ENCODE peak calls at places on chromosomes 11 and 22, in four cellular contexts. One of them, this sample, is unnamed. For H3K4me1, the result is how much of the 10 kb centered on the place peaks cover.

GRCh38 chr11:46808804-46809431 is 37.2 kb downstream of the CKAP5 start:
- DNase-seq in psoas muscle: no peak
- DNase-seq in hepatocyte: peak
- DNase-seq in heart left ventricle: no peak
- DNase-seq in this sample: no peak

GRCh38 chr11:69938206-69938605 is 119.0 kb upstream of the FGF3 start:
- DNase-seq in psoas muscle: no peak
- DNase-seq in hepatocyte: no peak
- DNase-seq in heart left ventricle: no peak
- DNase-seq in this sample: no peak

GRCh38 chr22:23383491-23384450 is 196.3 kb downstream of the IGLL1 start:
- DNase-seq in psoas muscle: no peak
- DNase-seq in hepatocyte: peak
- DNase-seq in heart left ventricle: no peak
- DNase-seq in this sample: peak

GRCh38 chr22:33539902-33540751 is 380.1 kb downstream of the LARGE1 start:
- DNase-seq in psoas muscle: peak
- DNase-seq in hepatocyte: peak
- DNase-seq in heart left ventricle: peak
- DNase-seq in this sample: no peak

GRCh38 chr22:46802608-46803027 is 40.2 kb downstream of the TBC1D22A start:
- DNase-seq in psoas muscle: no peak
- DNase-seq in hepatocyte: no peak
- DNase-seq in heart left ventricle: no peak
- DNase-seq in this sample: no peak

GRCh38 chr22:18057568-18058209 is 20.1 kb upstream of the PEX26 start:
- DNase-seq in psoas muscle: peak
- DNase-seq in hepatocyte: peak
- DNase-seq in heart left ventricle: peak
- DNase-seq in this sample: peak

GRCh38 chr11:126282361-126282741 is 542 bp upstream of the TIRAP start:
- DNase-seq in psoas muscle: peak
- DNase-seq in hepatocyte: peak
- DNase-seq in heart left ventricle: peak
- DNase-seq in this sample: no peak

GRCh38 chr11:94563176-94563847 is 3.9 kb upstream of the PIWIL4 start:
- DNase-seq in psoas muscle: no peak
- DNase-seq in hepatocyte: no peak
- DNase-seq in heart left ventricle: no peak
- DNase-seq in this sample: no peak

GRCh38 chr11:123185326-123185725 is 9.7 kb downstream of the CLMP start:
- DNase-seq in psoas muscle: no peak
- DNase-seq in hepatocyte: no peak
- DNase-seq in heart left ventricle: no peak
- DNase-seq in this sample: no peak

GRCh38 chr22:28977481-28977971 is 84.1 kb downstream of the C22orf31 start:
- DNase-seq in psoas muscle: no peak
- DNase-seq in hepatocyte: no peak
- DNase-seq in heart left ventricle: no peak
- DNase-seq in this sample: no peak

DNA sequence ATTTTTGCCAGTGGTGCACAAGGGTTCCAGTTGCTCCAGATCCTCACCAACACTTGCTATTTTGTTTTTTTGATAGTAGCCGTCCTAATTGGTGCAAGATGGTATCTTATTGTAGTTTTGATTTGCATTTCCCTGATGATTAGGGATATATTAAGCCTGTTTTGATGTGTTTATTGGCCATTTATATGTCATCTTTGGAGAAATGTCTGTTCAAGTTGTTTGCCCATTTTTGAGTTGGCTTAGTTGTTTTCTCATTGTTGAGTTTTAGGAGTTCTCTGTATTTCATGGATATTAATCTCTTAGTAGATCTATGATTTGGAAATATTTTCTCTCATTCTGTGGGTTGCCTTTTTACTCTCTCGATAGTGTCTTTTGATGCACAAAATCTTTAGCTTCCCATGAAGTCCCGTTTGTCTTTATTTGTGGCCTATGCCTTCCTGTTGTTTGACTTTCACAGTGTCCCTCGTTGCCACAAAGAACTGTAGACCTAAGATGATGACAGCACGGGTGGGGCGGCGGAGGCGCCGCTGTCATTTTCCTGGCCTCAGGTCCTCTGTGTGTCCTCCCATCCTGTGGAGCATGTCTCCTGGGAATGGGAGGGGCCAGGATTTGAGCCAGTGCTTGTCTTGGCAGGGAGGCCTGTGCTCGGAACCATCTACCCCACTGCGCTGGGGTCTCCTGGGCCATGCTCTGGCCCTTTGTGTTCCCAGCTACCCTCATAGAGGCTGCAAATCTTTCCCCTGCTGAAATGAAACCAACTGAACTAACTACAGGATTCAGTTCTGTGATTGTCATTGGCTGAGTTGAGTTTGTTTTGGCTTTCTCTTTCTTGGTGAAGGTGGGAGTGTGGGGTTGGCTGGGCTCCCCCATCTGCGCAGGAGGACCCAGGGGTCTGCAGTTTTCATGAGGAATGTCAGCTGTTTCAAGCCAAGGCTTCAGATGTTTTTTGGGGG is 33.7 kb downstream of the LRP5 start:
- DNase-seq in psoas muscle: peak
- DNase-seq in hepatocyte: no peak
- DNase-seq in heart left ventricle: peak
- DNase-seq in this sample: no peak
- H3K4me1 ChIP-seq in psoas muscle: under half
- H3K4me1 ChIP-seq in hepatocyte: under half
- H3K4me1 ChIP-seq in heart left ventricle: under half
- H3K4me1 ChIP-seq in this sample: half or more

GRCh38 chr11:35304900-35305299 is 114.5 kb downstream of the SLC1A2 start:
- DNase-seq in psoas muscle: no peak
- DNase-seq in hepatocyte: no peak
- DNase-seq in heart left ventricle: no peak
- DNase-seq in this sample: no peak
- H3K27ac ChIP-seq in psoas muscle: peak
- H3K27ac ChIP-seq in hepatocyte: peak
- H3K27ac ChIP-seq in heart left ventricle: peak
- H3K27ac ChIP-seq in this sample: no peak

GRCh38 chr11:111983187-111983986 is 41.8 kb upstream of the DLAT start:
- DNase-seq in psoas muscle: no peak
- DNase-seq in hepatocyte: peak
- DNase-seq in heart left ventricle: no peak
- DNase-seq in this sample: no peak
- TF ChIP-seq CTCF in psoas muscle: no peak
- TF ChIP-seq CTCF in hepatocyte: no peak
- TF ChIP-seq CTCF in heart left ventricle: no peak
- TF ChIP-seq CTCF in this sample: no peak

DNA sequence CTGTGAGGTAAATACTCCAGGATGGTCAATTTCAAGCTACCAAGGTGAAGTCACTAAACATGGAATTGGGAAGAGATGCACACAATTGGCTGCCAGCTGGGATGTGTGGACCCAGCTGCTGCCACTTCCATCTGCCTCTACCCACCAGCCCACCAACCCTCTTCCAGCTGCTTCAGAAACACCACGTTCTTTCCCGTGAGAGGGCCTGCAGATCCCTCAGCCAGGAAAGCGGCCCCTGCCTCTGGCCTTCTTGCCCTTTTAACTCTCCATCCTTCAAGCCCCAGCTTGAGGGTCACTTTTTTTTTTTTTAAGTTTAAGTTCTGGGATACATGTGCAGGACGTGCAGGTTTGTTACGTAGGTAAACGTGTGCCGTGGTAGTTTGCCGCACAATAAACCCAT is 20.0 kb downstream of the PRG3 start:
- DNase-seq in psoas muscle: no peak
- DNase-seq in hepatocyte: no peak
- DNase-seq in heart left ventricle: no peak
- DNase-seq in this sample: no peak
- H3K4me1 ChIP-seq in psoas muscle: under half
- H3K4me1 ChIP-seq in hepatocyte: under half
- H3K4me1 ChIP-seq in heart left ventricle: under half
- H3K4me1 ChIP-seq in this sample: under half

This sample was measured in ascending aorta.